ENCODE peak calls at places on chromosomes 1 and 21, in four cellular contexts. U, D, H and I are unnamed samples.

GRCh38 chr1:156346636-156347035 is 8.3 kb downstream of the TSACC start:
- DNase-seq in U (no peak), H (no peak), D (no peak), I (no peak)

GRCh38 chr21:37870229-37870628 is 46.0 kb downstream of the KCNJ6 start:
- DNase-seq in D (no peak), H (no peak), U (no peak), I (no peak)

GRCh38 chr21:15250384-15250783 is 185.6 kb upstream of the NRIP1 start:
- DNase-seq in U (no peak), H (no peak), D (no peak), I (no peak)

GRCh38 chr1:81553503-81553902 is 247.2 kb upstream of the ADGRL2 start:
- DNase-seq in D (no peak), H (no peak), U (no peak), I (no peak)

GRCh38 chr1:111769517-111770146 is 13.9 kb downstream of the DDX20 start:
- DNase-seq in D (peak; percentile 17), H (peak; percentile 49), U (no peak), I (peak; percentile 44)

GRCh38 chr1:182385885-182386853 is 5.4 kb downstream of the GLUL start:
- DNase-seq in D (no peak), U (no peak), H (no peak), I (no peak)

GRCh38 chr1:21552715-21553114 is 43.5 kb downstream of the ALPL start:
- DNase-seq in H (no peak), U (no peak), D (no peak), I (no peak)

GRCh38 chr1:38741341-38741740 is 118.2 kb downstream of the RRAGC start:
- DNase-seq in U (no peak), H (no peak), D (no peak), I (no peak)

GRCh38 chr1:173868266-173869107 is at the start of gene ZBTB37:
- DNase-seq in H (peak; percentile 81), U (peak; percentile 93), D (peak; percentile 100), I (no peak)

GRCh38 chr21:42006765-42007164 is 3.4 kb downstream of the ZBTB21 start:
- DNase-seq in D (no peak), H (no peak), U (no peak), I (no peak)

GRCh38 chr1:223246468-223246867 is 103.4 kb upstream of the TLR5 start:
- DNase-seq in D (no peak), H (no peak), U (no peak), I (no peak)

GRCh38 chr1:110298991-110299390 is 40.2 kb upstream of the RBM15 start:
- DNase-seq in H (no peak), U (no peak), D (no peak), I (no peak)

GRCh38 chr1:182029379-182030331 is 31.9 kb downstream of the ZNF648 start:
- DNase-seq in U (peak; percentile 97), D (peak; percentile 99), H (peak; percentile 97), I (peak; percentile 83)

GRCh38 chr1:218634212-218634611 is 289.1 kb downstream of the TGFB2 start:
- DNase-seq in H (no peak), U (no peak), D (no peak), I (no peak)

GRCh38 chr1:43256675-43257570 is 12.9 kb upstream of the TMEM125 start:
- DNase-seq in H (no peak), D (peak; percentile 72), U (no peak), I (no peak)

GRCh38 chr21:36155603-36156338 is 853 bp upstream of the DOP1B start:
- DNase-seq in U (no peak), D (peak; percentile 54), H (no peak), I (no peak)

GRCh38 chr1:41705798-41706197 is 212.9 kb downstream of the HIVEP3 start:
- DNase-seq in U (no peak), H (no peak), D (no peak), I (no peak)

GRCh38 chr1:156319664-156320063 is 18.4 kb downstream of the CCT3 start:
- DNase-seq in D (peak; percentile 39), U (no peak), H (no peak), I (no peak)

GRCh38 chr1:147177611-147178370 is 5.5 kb upstream of the PRKAB2 start:
- DNase-seq in H (no peak), D (no peak), U (peak; percentile 41), I (no peak)

GRCh38 chr1:117095237-117095636 is 26.3 kb downstream of the TRIM45 start:
- DNase-seq in D (no peak), U (no peak), H (no peak), I (no peak)

GRCh38 chr1:205843031-205843859 is 6.7 kb downstream of the PM20D1 start:
- DNase-seq in U (no peak), H (no peak), D (no peak), I (no peak)

GRCh38 chr21:43868461-43868860 is 3.4 kb downstream of the AGPAT3 start:
- DNase-seq in H (no peak), U (no peak), D (peak; percentile 37), I (no peak)

GRCh38 chr1:51686450-51686849 is 69.6 kb downstream of the OSBPL9 start:
- DNase-seq in U (no peak), D (no peak), H (no peak), I (no peak)

GRCh38 chr1:154466136-154466665 is 35.8 kb upstream of the TDRD10 start:
- DNase-seq in U (no peak), H (no peak), D (no peak), I (no peak)

GRCh38 chr1:180168786-180169640 is 14.3 kb downstream of the QSOX1 start:
- DNase-seq in U (no peak), H (no peak), D (peak; percentile 80), I (no peak)

GRCh38 chr1:97192872-97193572 is 471.4 kb downstream of the PTBP2 start:
- DNase-seq in H (no peak), D (peak; percentile 50), U (no peak), I (no peak)

GRCh38 chr1:11731719-11732283 is 4.1 kb upstream of the AGTRAP start:
- DNase-seq in H (no peak), U (peak; percentile 87), D (no peak), I (no peak)

GRCh38 chr1:158087320-158087927 is 93.3 kb upstream of the CD1D start:
- DNase-seq in H (peak; percentile 25), D (peak; percentile 79), U (peak; percentile 46), I (no peak)

GRCh38 chr1:177517556-177517955 is 346.8 kb downstream of the BRINP2 start:
- DNase-seq in D (no peak), H (no peak), U (no peak), I (no peak)

GRCh38 chr1:42081475-42081874 is 71.7 kb upstream of the GUCA2B start:
- DNase-seq in H (no peak), D (peak; percentile 42), U (peak; percentile 39), I (no peak)

GRCh38 chr1:158248122-158248521 is 6.1 kb upstream of the CD1A start:
- DNase-seq in U (no peak), D (no peak), H (peak; percentile 78), I (peak; percentile 13)

GRCh38 chr21:42737969-42738590 is 84.7 kb downstream of the PDE9A start:
- DNase-seq in D (peak; percentile 24), U (peak; percentile 67), H (peak; percentile 45), I (no peak)

GRCh38 chr1:91502882-91503184 is 2.2 kb downstream of the CDC7 start:
- DNase-seq in D (no peak), H (no peak), U (no peak), I (no peak)